ENCODE peak calls at places on chromosome 10, in five cellular contexts. One of them, this sample, is unnamed.

GRCh38 chr10:69851306-69851705 is 49.6 kb downstream of the COL13A1 start:
- DNase-seq in HCT116: no peak
- DNase-seq in A549: no peak
- DNase-seq in GM12878: no peak
- DNase-seq in HepG2: no peak
- DNase-seq in this sample: no peak

GRCh38 chr10:29634105-29634504 is 666 bp downstream of the SVIL start:
- DNase-seq in HCT116: no peak
- DNase-seq in A549: no peak
- DNase-seq in GM12878: no peak
- DNase-seq in HepG2: no peak
- DNase-seq in this sample: no peak

GRCh38 chr10:119308089-119308488 is 100.7 kb downstream of the GRK5 start:
- DNase-seq in HCT116: no peak
- DNase-seq in A549: no peak
- DNase-seq in GM12878: no peak
- DNase-seq in HepG2: no peak
- DNase-seq in this sample: no peak

GRCh38 chr10:69575164-69575722 is 2.0 kb upstream of the NEUROG3 start:
- DNase-seq in HCT116: no peak
- DNase-seq in A549: no peak
- DNase-seq in GM12878: no peak
- DNase-seq in HepG2: no peak
- DNase-seq in this sample: no peak

GRCh38 chr10:91758303-91759146 is 39.7 kb upstream of the TNKS2 start:
- DNase-seq in HCT116: peak; percentile 65
- DNase-seq in A549: peak; percentile 78
- DNase-seq in GM12878: peak; percentile 11
- DNase-seq in HepG2: peak; percentile 72
- DNase-seq in this sample: peak; percentile 78

GRCh38 chr10:118256825-118257570 is 85.1 kb downstream of the FAM204A start:
- DNase-seq in HCT116: no peak
- DNase-seq in A549: no peak
- DNase-seq in GM12878: no peak
- DNase-seq in HepG2: no peak
- DNase-seq in this sample: no peak

GRCh38 chr10:21364196-21365114 is 161.0 kb downstream of the SKIDA1 start:
- DNase-seq in HCT116: peak; percentile 94
- DNase-seq in A549: peak; percentile 99
- DNase-seq in GM12878: no peak
- DNase-seq in HepG2: peak; percentile 89
- DNase-seq in this sample: no peak

GRCh38 chr10:95560288-95561199 is 627 bp downstream of the SORBS1 start:
- DNase-seq in HCT116: no peak
- DNase-seq in A549: no peak
- DNase-seq in GM12878: no peak
- DNase-seq in HepG2: no peak
- DNase-seq in this sample: peak; percentile 18

GRCh38 chr10:71921319-71922027 is 42.7 kb upstream of the CHST3 start:
- DNase-seq in HCT116: no peak
- DNase-seq in A549: peak; percentile 36
- DNase-seq in GM12878: no peak
- DNase-seq in HepG2: no peak
- DNase-seq in this sample: no peak

GRCh38 chr10:117534321-117535044 is 8.1 kb upstream of the EMX2 start:
- DNase-seq in HCT116: no peak
- DNase-seq in A549: no peak
- DNase-seq in GM12878: no peak
- DNase-seq in HepG2: peak; percentile 28
- DNase-seq in this sample: no peak

GRCh38 chr10:24299587-24300258 is 90.8 kb downstream of the KIAA1217 start:
- DNase-seq in HCT116: no peak
- DNase-seq in A549: no peak
- DNase-seq in GM12878: no peak
- DNase-seq in HepG2: no peak
- DNase-seq in this sample: no peak

GRCh38 chr10:78805176-78805575 is 263.6 kb upstream of the ZMIZ1 start:
- DNase-seq in HCT116: no peak
- DNase-seq in A549: peak; percentile 19
- DNase-seq in GM12878: no peak
- DNase-seq in HepG2: no peak
- DNase-seq in this sample: no peak

GRCh38 chr10:126736737-126737136 is 66.2 kb upstream of the C10orf90 start:
- DNase-seq in HCT116: no peak
- DNase-seq in A549: no peak
- DNase-seq in GM12878: no peak
- DNase-seq in HepG2: no peak
- DNase-seq in this sample: no peak

GRCh38 chr10:125165584-125166340 is 5.4 kb upstream of the CTBP2 start:
- DNase-seq in HCT116: no peak
- DNase-seq in A549: no peak
- DNase-seq in GM12878: no peak
- DNase-seq in HepG2: no peak
- DNase-seq in this sample: no peak

GRCh38 chr10:15352201-15352600 is 18.9 kb downstream of the FAM171A1 start:
- DNase-seq in HCT116: no peak
- DNase-seq in A549: no peak
- DNase-seq in GM12878: no peak
- DNase-seq in HepG2: no peak
- DNase-seq in this sample: no peak

GRCh38 chr10:95289003-95289920 is 1.5 kb downstream of the PDLIM1 start:
- DNase-seq in HCT116: no peak
- DNase-seq in A549: peak; percentile 81
- DNase-seq in GM12878: no peak
- DNase-seq in HepG2: no peak
- DNase-seq in this sample: no peak

GRCh38 chr10:101029520-101030309 is 1.2 kb downstream of the PDZD7 start:
- DNase-seq in HCT116: no peak
- DNase-seq in A549: peak; percentile 34
- DNase-seq in GM12878: no peak
- DNase-seq in HepG2: no peak
- DNase-seq in this sample: no peak

GRCh38 chr10:101031796-101032636 is 982 bp downstream of the SFXN3 start:
- DNase-seq in HCT116: no peak
- DNase-seq in A549: peak; percentile 65
- DNase-seq in GM12878: no peak
- DNase-seq in HepG2: peak; percentile 49
- DNase-seq in this sample: peak; percentile 81

GRCh38 chr10:101032637-101033201 is 1.7 kb downstream of the SFXN3 start:
- DNase-seq in HCT116: peak; percentile 60
- DNase-seq in A549: peak; percentile 65
- DNase-seq in GM12878: no peak
- DNase-seq in HepG2: peak; percentile 44
- DNase-seq in this sample: peak; percentile 94

GRCh38 chr10:101030492-101031127 is 319 bp downstream of the PDZD7 start:
- DNase-seq in HCT116: no peak
- DNase-seq in A549: no peak
- DNase-seq in GM12878: no peak
- DNase-seq in HepG2: no peak
- DNase-seq in this sample: no peak

DNA sequence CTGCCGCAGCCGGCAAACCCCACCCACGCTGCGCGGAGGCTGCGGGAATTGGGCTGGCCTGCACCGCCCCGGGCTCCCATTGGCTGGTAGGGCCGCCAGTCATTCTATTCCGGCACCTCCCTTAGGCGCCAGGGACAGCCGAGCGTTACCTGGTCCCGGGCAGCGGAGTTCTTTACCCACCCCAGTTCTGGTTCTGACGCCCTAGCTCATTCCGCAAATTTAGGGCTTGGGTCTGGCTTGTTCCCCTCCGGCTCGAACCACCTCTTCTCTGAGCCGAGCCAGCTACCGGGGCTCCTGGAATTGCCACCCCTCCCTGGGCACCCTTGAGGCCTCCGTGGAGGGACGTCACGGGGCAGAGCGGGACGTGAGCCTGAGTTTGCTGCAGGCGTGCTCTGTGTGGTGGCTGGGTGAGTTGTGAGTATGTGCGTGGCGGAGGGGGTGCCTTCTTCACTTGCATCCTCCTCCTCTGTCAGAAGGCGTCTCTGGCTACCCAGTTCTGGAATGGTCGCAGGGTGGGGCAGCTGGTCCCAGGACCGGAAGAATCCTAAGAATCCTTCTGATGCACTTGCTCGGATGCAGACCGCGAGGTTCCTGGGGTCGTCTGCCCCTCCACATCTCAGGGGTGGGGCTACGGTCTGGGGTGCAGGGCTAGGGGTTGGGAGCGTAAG is at the start of the genes PDZD7 and SFXN3:
- DNase-seq in HCT116: peak; percentile 94
- DNase-seq in A549: peak; percentile 95
- DNase-seq in GM12878: peak; percentile 48
- DNase-seq in HepG2: peak; percentile 79
- DNase-seq in this sample: peak; percentile 91
- TF ChIP-seq POLR2A in HCT116: no peak
- TF ChIP-seq POLR2A in A549: peak; percentile 27
- TF ChIP-seq POLR2A in GM12878: no peak
- TF ChIP-seq POLR2A in HepG2: no peak
- TF ChIP-seq POLR2A in this sample: no peak

DNA sequence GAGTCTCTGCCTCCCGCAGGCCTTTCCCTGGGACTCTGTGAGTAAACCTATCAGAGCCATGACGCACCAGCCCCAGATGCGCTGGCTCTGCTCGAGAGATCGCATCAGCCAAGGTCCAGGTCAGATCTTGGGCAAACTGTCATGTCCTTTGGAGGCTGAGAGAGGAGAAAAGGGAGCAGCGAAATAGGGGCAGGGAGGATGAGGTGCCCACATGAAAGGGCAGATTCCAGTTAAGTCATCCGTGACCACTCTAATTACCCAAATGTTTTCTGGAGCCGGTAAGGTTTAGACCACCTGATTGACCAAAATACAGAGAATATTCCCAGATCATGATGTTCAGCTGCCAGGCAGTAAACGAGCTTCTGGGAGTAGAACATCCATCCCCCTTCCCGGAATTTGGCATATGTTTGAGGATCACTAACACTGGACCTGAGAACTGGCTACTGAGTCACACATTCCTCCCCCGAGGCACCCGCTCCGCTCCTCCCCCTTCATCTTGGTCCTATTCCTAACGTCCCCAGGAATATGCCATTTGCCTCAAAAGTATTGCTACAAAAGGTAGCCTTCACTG is 88.0 kb downstream of the FGFR2 start:
- DNase-seq in HCT116: no peak
- DNase-seq in A549: no peak
- DNase-seq in GM12878: no peak
- DNase-seq in HepG2: no peak
- DNase-seq in this sample: no peak
- TF ChIP-seq MAX in HCT116: no peak
- TF ChIP-seq MAX in A549: no peak
- TF ChIP-seq MAX in GM12878: no peak
- TF ChIP-seq MAX in HepG2: no peak
- TF ChIP-seq MAX in this sample: no peak

GRCh38 chr10:104337527-104337984 is 709 bp downstream of the ITPRIP start:
- DNase-seq in HCT116: no peak
- DNase-seq in A549: peak; percentile 47
- DNase-seq in GM12878: no peak
- DNase-seq in HepG2: no peak
- DNase-seq in this sample: peak; percentile 91

GRCh38 chr10:104340692-104341091 is 2.4 kb upstream of the ITPRIP start:
- DNase-seq in HCT116: no peak
- DNase-seq in A549: no peak
- DNase-seq in GM12878: no peak
- DNase-seq in HepG2: no peak
- DNase-seq in this sample: no peak

GRCh38 chr10:104337985-104338735 is at the start of gene ITPRIP:
- DNase-seq in HCT116: peak; percentile 69
- DNase-seq in A549: peak; percentile 78
- DNase-seq in GM12878: no peak
- DNase-seq in HepG2: peak; percentile 33
- DNase-seq in this sample: peak; percentile 91

GRCh38 chr10:104339469-104340098 is 1.3 kb upstream of the ITPRIP start:
- DNase-seq in HCT116: no peak
- DNase-seq in A549: peak; percentile 42
- DNase-seq in GM12878: no peak
- DNase-seq in HepG2: peak; percentile 56
- DNase-seq in this sample: peak; percentile 11

GRCh38 chr10:104340099-104340594 is 1.9 kb upstream of the ITPRIP start:
- DNase-seq in HCT116: no peak
- DNase-seq in A549: no peak
- DNase-seq in GM12878: no peak
- DNase-seq in HepG2: no peak
- DNase-seq in this sample: peak; percentile 1
- TF ChIP-seq POLR2A in HCT116: no peak
- TF ChIP-seq POLR2A in A549: no peak
- TF ChIP-seq POLR2A in GM12878: no peak
- TF ChIP-seq POLR2A in HepG2: no peak
- TF ChIP-seq POLR2A in this sample: no peak

DNA sequence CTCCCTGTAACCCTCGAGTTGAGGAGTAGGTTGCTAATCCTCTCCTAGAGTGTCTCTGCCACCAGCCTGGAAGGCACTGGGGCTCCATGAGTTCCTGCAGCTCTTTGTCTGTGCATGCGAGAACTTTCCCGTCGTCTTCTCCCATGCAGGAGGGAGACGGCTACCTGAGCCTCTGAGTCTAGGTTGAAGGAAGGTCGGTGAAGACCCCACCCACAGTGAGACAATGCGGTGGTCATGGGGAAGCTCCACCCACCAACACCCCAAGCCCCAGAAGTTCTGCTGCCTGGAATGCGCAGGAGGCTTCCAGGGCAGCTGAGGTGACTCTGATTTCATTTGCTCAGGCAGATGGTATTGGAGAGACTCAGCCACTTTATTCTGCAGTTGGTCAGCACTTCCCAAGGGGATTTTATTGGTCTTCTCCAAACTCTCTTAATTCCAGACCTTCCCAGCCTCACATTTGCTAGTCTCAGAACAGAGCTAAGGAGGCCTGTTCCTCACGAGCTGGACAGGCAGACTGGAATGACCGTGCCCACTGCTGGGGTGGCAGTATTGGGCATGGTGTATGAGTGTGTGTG is 36.5 kb downstream of the PTPRE start:
- DNase-seq in HCT116: no peak
- DNase-seq in A549: no peak
- DNase-seq in GM12878: no peak
- DNase-seq in HepG2: no peak
- DNase-seq in this sample: no peak
- TF ChIP-seq MAX in HCT116: no peak
- TF ChIP-seq MAX in A549: no peak
- TF ChIP-seq MAX in GM12878: no peak
- TF ChIP-seq MAX in HepG2: no peak
- TF ChIP-seq MAX in this sample: no peak

DNA sequence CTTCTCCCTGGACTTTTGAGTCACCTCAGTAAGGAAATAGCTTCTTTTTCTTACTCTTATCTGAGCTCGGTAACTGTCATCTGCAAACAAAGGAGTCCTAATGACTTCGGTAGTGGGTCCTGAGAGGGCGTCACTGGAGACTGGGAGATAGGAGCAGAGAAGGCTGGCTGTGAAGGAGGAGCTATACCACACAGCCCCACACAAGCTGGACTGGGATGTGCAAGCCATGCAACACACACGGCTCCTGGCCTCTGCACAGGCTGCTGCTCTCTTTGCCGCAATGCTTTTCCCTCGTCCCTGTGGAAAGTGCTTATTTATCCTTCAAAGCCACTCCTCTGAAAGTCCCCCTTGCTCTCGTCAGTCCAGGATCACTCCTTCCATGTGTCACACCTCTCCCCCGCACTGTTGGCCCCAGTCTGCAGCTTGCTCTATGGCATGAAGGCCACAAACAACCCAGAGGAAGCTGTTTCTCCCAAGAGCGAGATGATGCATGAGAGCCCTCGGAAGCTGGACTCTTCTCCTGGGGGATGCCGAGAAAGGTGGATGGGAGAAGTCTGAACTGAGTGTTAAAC is 14.9 kb downstream of the TMEM273 start:
- DNase-seq in HCT116: no peak
- DNase-seq in A549: no peak
- DNase-seq in GM12878: no peak
- DNase-seq in HepG2: no peak
- DNase-seq in this sample: no peak
- TF ChIP-seq POLR2A in HCT116: no peak
- TF ChIP-seq POLR2A in A549: no peak
- TF ChIP-seq POLR2A in GM12878: no peak
- TF ChIP-seq POLR2A in HepG2: no peak
- TF ChIP-seq POLR2A in this sample: no peak